ENCODE peak calls at places on chromosomes 3 and 15, in five cellular contexts. Z is breast epithelium, B is cardiac muscle cell, P is H9, U is vagina. J is an unnamed sample.

GRCh38 chr3:153977148-153977547 is 144.0 kb upstream of the ARHGEF26 start:
- DNase-seq in Z (no peak), B (peak; percentile 75), P (no peak), U (no peak), J (peak; percentile 45)

GRCh38 chr15:81050806-81051205 is 50.1 kb downstream of the TLNRD1 start:
- DNase-seq in Z (no peak), B (no peak), P (no peak), U (no peak), J (no peak)

GRCh38 chr15:40439461-40440299 is 1.1 kb upstream of the BAHD1 start:
- DNase-seq in Z (no peak), B (peak; percentile 46), P (peak; percentile 87), U (no peak), J (no peak)

GRCh38 chr3:46354478-46354877 is 567 bp downstream of the CCR2 start:
- DNase-seq in Z (no peak), B (no peak), P (no peak), U (no peak), J (no peak)

GRCh38 chr15:66696770-66697169 is 5.3 kb upstream of the SMAD6 start:
- DNase-seq in Z (no peak), B (no peak), P (no peak), U (no peak), J (no peak)

GRCh38 chr3:170584585-170585007 is 1.3 kb downstream of the SLC7A14 start:
- DNase-seq in Z (peak; percentile 68), B (peak; percentile 76), P (peak; percentile 90), U (no peak), J (peak; percentile 37)

GRCh38 chr3:179506792-179507191 is 55.5 kb upstream of the GNB4 start:
- DNase-seq in Z (no peak), B (no peak), P (no peak), U (no peak), J (no peak)

GRCh38 chr3:117059990-117060338 is 350.4 kb downstream of the TUSC7 start:
- DNase-seq in Z (no peak), B (no peak), P (no peak), U (no peak), J (no peak)

GRCh38 chr3:146511402-146512134 is 32.8 kb downstream of the PLSCR1 start:
- DNase-seq in Z (no peak), B (no peak), P (no peak), U (no peak), J (no peak)

GRCh38 chr3:89108154-89108553 is 733 bp downstream of the EPHA3 start:
- DNase-seq in Z (no peak), B (no peak), P (no peak), U (no peak), J (no peak)

DNA sequence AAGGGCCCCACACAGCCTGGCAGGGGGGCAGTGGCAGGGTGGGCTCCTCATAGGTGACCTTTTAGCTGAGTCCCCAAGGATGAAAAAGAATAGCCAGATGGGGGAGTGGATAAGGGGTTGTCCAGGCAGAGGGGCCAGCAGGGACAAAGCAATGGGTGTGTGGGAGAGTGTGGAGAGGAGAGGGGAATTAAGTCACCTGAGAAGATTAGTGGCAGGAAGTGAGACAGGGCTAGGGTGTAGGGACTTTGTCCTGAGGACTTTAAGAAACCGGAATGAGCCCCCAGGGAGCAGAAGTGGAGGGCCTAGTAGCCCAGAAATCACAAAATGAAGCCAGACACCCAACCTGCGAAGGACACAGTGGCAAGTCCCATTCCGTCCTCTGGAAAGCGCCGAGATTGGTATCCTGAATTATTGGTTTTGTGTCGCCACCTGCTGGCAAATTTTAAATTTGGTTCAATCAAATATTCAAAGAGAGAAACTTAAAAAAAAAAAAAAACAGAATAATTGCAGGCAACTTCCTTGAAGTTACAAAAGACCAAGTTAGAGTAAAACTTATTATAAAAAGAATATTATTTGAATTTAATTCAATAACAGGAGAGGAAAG is 78.1 kb upstream of the SLC25A36 start:
- DNase-seq in Z (no peak), B (peak; percentile 61), P (peak; percentile 52), U (no peak), J (peak; percentile 86)
- TF ChIP-seq CTCF in Z (peak; percentile 45), B (peak; percentile 53), P (peak; percentile 77), U (peak; percentile 23), J (no peak)

DNA sequence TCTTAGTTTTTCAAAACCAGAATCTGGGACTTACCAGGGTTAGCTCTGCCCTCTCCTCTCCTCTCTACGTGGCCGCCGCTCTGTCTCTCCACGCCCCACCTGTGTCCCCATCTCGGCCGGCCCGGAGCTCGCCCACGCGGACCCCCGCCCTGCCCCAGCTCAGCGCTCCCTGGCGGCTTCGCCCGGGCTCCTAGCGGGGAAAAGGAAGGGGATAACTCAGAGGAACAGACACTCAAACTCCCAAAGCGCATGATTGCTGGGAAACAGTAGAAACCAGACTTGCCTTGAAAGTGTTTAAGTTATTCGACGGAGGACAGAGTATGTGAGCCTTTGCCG is 5.4 kb downstream of the ISL2 start:
- DNase-seq in Z (no peak), B (no peak), P (peak; percentile 43), U (peak; percentile 70), J (no peak)
- H3K27me3 ChIP-seq in Z (peaks cover 32% of the 10 kb centered on the region), B (peaks cover 100% of the 10 kb centered on the region), P (peaks cover 79% of the 10 kb centered on the region), U (peaks cover 4% of the 10 kb centered on the region), J (peaks cover 100% of the 10 kb centered on the region)

GRCh38 chr3:42230860-42231259 is 35.1 kb downstream of the CCK start:
- DNase-seq in Z (no peak), B (no peak), P (no peak), U (no peak), J (no peak)

GRCh38 chr3:42235532-42235931 is 30.5 kb downstream of the CCK start:
- DNase-seq in Z (no peak), B (no peak), P (no peak), U (no peak), J (no peak)

GRCh38 chr3:42236611-42237010 is 29.4 kb downstream of the CCK start:
- DNase-seq in Z (no peak), B (no peak), P (no peak), U (no peak), J (no peak)
- TF ChIP-seq CTCF in Z (no peak), B (no peak), P (no peak), U (no peak), J (no peak)

DNA sequence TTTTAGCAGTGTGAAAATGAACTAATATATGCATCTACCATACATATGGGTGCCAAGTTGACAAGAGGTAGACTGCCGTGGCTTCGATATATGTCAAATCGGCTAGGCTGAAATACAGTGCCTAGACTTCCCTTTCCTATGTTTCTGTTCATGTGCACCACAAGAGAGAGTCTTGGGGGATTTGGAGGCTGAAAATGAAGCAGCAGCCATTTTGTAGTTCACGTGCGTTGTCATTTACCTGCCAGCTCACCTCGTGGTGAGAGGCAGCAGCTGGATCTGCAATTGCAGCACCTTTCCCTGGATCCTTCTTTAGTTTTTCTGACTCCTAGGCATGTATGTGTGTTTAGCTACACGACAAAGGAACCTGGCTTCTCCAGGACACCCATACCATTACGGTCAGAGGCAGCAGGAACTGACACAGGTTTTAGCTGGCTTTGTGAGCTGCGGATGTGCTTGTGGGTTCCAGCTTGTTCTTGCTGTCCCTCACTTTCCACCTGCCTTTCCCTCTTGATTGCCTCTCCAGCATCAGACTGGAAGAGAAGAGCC is 40.5 kb upstream of the SIAH2 start:
- DNase-seq in Z (no peak), B (no peak), P (no peak), U (no peak), J (no peak)
- H3K27me3 ChIP-seq in Z (no peaks in the 10 kb centered on the region), B (no peaks in the 10 kb centered on the region), P (no peaks in the 10 kb centered on the region), U (no peaks in the 10 kb centered on the region), J (no peaks in the 10 kb centered on the region)

DNA sequence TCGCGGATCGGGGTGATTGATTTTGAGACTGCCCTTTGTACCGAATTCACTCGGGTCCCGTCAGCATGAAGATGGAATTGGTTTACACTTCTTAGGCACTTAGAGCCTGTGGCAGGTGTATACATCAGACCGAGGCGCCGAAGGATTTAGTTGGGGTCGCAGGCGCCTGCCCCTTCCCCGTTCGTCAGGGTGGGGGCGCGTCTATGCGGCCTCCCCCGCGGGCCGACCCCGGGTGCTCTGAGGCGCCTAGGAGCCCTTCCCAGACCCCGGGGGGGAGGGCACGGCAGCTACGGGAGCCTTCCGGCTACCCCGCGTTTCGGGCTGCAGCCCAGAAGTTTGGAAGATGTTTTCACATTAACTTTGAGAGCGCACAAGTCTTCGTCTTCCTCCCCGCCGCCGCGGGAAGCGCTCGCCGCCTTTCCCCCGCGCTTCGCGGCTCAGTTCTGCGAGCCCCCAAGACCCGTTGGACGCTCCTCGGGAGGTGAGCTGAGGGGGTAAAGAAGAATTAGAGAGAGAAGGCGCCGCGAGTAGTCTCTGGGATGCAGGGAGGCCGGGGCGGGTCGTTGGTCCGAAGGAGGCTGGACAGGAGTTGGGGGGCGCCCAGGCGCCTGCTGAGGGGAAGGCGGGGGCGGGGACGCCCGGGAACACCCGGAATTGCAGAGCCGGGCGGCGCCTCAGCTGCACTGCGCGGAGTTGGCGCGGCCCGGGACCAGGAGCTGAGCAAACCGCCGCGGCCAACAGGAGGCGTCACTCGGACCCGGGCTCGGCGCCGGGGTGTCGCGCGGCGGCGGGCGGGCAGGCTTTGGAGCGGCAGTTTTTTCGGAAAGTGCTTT is 737 bp downstream of the TIPARP start:
- DNase-seq in Z (peak; percentile 57), B (peak; percentile 70), P (peak; percentile 45), U (no peak), J (peak; percentile 36)
- TF ChIP-seq CTCF in Z (peak; percentile 48), B (peak; percentile 46), P (peak; percentile 82), U (peak; percentile 16), J (peak; percentile 37)